ENCODE peak calls at places on chromosome 22, in eight cellular contexts. One of them, this sample, is unnamed.

GRCh38 chr22:39090426-39091064 is 6.5 kb upstream of the APOBEC3H start:
- DNase-seq in mucosa of gallbladder: peak; percentile 34
- DNase-seq in NCI-H69: no peak
- DNase-seq in GF-D8: no peak
- DNase-seq in activated T-helper 1 cell treated with anti-CD3 and anti-CD28 coated beads, Interleukin-12 subunit alpha, Interleukin-12 subunit beta, Interleukin-2, Interleukin-4 antibody, amounts not matched to agents 30 ng/mL and 10 ng/mL and 1 ng/mL, durations not matched to agents 14 hours and 24 hours and 36 hours: peak; percentile 81
- DNase-seq in memory B cell: no peak
- DNase-seq in colonic mucosa: no peak
- DNase-seq in GM04503: no peak
- DNase-seq in this sample: no peak

GRCh38 chr22:47275479-47276218 is 513.2 kb downstream of the TBC1D22A start:
- DNase-seq in GF-D8: no peak
- DNase-seq in NCI-H69: peak; percentile 23
- DNase-seq in colonic mucosa: no peak
- DNase-seq in mucosa of gallbladder: no peak
- DNase-seq in memory B cell: no peak
- DNase-seq in GM04503: no peak
- DNase-seq in activated T-helper 1 cell treated with anti-CD3 and anti-CD28 coated beads, Interleukin-12 subunit alpha, Interleukin-12 subunit beta, Interleukin-2, Interleukin-4 antibody, amounts not matched to agents 30 ng/mL and 10 ng/mL and 1 ng/mL, durations not matched to agents 14 hours and 24 hours and 36 hours: no peak
- DNase-seq in this sample: no peak

GRCh38 chr22:23156286-23156685 is 11.0 kb downstream of the RAB36 start:
- DNase-seq in GM04503: no peak
- DNase-seq in NCI-H69: peak; percentile 31
- DNase-seq in mucosa of gallbladder: no peak
- DNase-seq in colonic mucosa: no peak
- DNase-seq in GF-D8: no peak
- DNase-seq in memory B cell: no peak
- DNase-seq in activated T-helper 1 cell treated with anti-CD3 and anti-CD28 coated beads, Interleukin-12 subunit alpha, Interleukin-12 subunit beta, Interleukin-2, Interleukin-4 antibody, amounts not matched to agents 30 ng/mL and 10 ng/mL and 1 ng/mL, durations not matched to agents 14 hours and 24 hours and 36 hours: no peak
- DNase-seq in this sample: no peak

GRCh38 chr22:19228174-19228573 is 49.6 kb upstream of the SLC25A1 start:
- DNase-seq in GM04503: no peak
- DNase-seq in mucosa of gallbladder: no peak
- DNase-seq in NCI-H69: no peak
- DNase-seq in colonic mucosa: no peak
- DNase-seq in GF-D8: no peak
- DNase-seq in activated T-helper 1 cell treated with anti-CD3 and anti-CD28 coated beads, Interleukin-12 subunit alpha, Interleukin-12 subunit beta, Interleukin-2, Interleukin-4 antibody, amounts not matched to agents 30 ng/mL and 10 ng/mL and 1 ng/mL, durations not matched to agents 14 hours and 24 hours and 36 hours: no peak
- DNase-seq in memory B cell: no peak
- DNase-seq in this sample: no peak

GRCh38 chr22:29456211-29456671 is 17.9 kb downstream of the RFPL1 start:
- DNase-seq in colonic mucosa: no peak
- DNase-seq in mucosa of gallbladder: no peak
- DNase-seq in NCI-H69: no peak
- DNase-seq in GF-D8: no peak
- DNase-seq in GM04503: no peak
- DNase-seq in memory B cell: no peak
- DNase-seq in activated T-helper 1 cell treated with anti-CD3 and anti-CD28 coated beads, Interleukin-12 subunit alpha, Interleukin-12 subunit beta, Interleukin-2, Interleukin-4 antibody, amounts not matched to agents 30 ng/mL and 10 ng/mL and 1 ng/mL, durations not matched to agents 14 hours and 24 hours and 36 hours: no peak
- DNase-seq in this sample: no peak

GRCh38 chr22:36295247-36295646 is 42.3 kb downstream of the APOL1 start:
- DNase-seq in colonic mucosa: no peak
- DNase-seq in memory B cell: no peak
- DNase-seq in GF-D8: no peak
- DNase-seq in NCI-H69: no peak
- DNase-seq in activated T-helper 1 cell treated with anti-CD3 and anti-CD28 coated beads, Interleukin-12 subunit alpha, Interleukin-12 subunit beta, Interleukin-2, Interleukin-4 antibody, amounts not matched to agents 30 ng/mL and 10 ng/mL and 1 ng/mL, durations not matched to agents 14 hours and 24 hours and 36 hours: no peak
- DNase-seq in GM04503: no peak
- DNase-seq in mucosa of gallbladder: no peak
- DNase-seq in this sample: no peak

GRCh38 chr22:50603511-50604255 is 3.1 kb downstream of the MAPK8IP2 start:
- DNase-seq in activated T-helper 1 cell treated with anti-CD3 and anti-CD28 coated beads, Interleukin-12 subunit alpha, Interleukin-12 subunit beta, Interleukin-2, Interleukin-4 antibody, amounts not matched to agents 30 ng/mL and 10 ng/mL and 1 ng/mL, durations not matched to agents 14 hours and 24 hours and 36 hours: no peak
- DNase-seq in colonic mucosa: no peak
- DNase-seq in GM04503: no peak
- DNase-seq in mucosa of gallbladder: no peak
- DNase-seq in NCI-H69: no peak
- DNase-seq in GF-D8: no peak
- DNase-seq in memory B cell: no peak
- DNase-seq in this sample: no peak

GRCh38 chr22:46779651-46780050 is 17.2 kb downstream of the TBC1D22A start:
- DNase-seq in activated T-helper 1 cell treated with anti-CD3 and anti-CD28 coated beads, Interleukin-12 subunit alpha, Interleukin-12 subunit beta, Interleukin-2, Interleukin-4 antibody, amounts not matched to agents 30 ng/mL and 10 ng/mL and 1 ng/mL, durations not matched to agents 14 hours and 24 hours and 36 hours: no peak
- DNase-seq in GM04503: no peak
- DNase-seq in GF-D8: no peak
- DNase-seq in colonic mucosa: no peak
- DNase-seq in memory B cell: no peak
- DNase-seq in NCI-H69: no peak
- DNase-seq in mucosa of gallbladder: no peak
- DNase-seq in this sample: no peak

GRCh38 chr22:35900483-35901168 is 128.0 kb downstream of the RBFOX2 start:
- DNase-seq in colonic mucosa: no peak
- DNase-seq in memory B cell: no peak
- DNase-seq in mucosa of gallbladder: no peak
- DNase-seq in NCI-H69: peak; percentile 45
- DNase-seq in GM04503: no peak
- DNase-seq in GF-D8: no peak
- DNase-seq in activated T-helper 1 cell treated with anti-CD3 and anti-CD28 coated beads, Interleukin-12 subunit alpha, Interleukin-12 subunit beta, Interleukin-2, Interleukin-4 antibody, amounts not matched to agents 30 ng/mL and 10 ng/mL and 1 ng/mL, durations not matched to agents 14 hours and 24 hours and 36 hours: no peak
- DNase-seq in this sample: no peak

GRCh38 chr22:20957691-20958440 is 9.2 kb upstream of the AIFM3 start:
- DNase-seq in GM04503: no peak
- DNase-seq in GF-D8: peak; percentile 4
- DNase-seq in memory B cell: no peak
- DNase-seq in NCI-H69: no peak
- DNase-seq in mucosa of gallbladder: no peak
- DNase-seq in colonic mucosa: peak; percentile 79
- DNase-seq in activated T-helper 1 cell treated with anti-CD3 and anti-CD28 coated beads, Interleukin-12 subunit alpha, Interleukin-12 subunit beta, Interleukin-2, Interleukin-4 antibody, amounts not matched to agents 30 ng/mL and 10 ng/mL and 1 ng/mL, durations not matched to agents 14 hours and 24 hours and 36 hours: no peak
- DNase-seq in this sample: no peak

GRCh38 chr22:19448076-19448607 is 631 bp upstream of the C22orf39 start:
- DNase-seq in GM04503: no peak
- DNase-seq in GF-D8: no peak
- DNase-seq in activated T-helper 1 cell treated with anti-CD3 and anti-CD28 coated beads, Interleukin-12 subunit alpha, Interleukin-12 subunit beta, Interleukin-2, Interleukin-4 antibody, amounts not matched to agents 30 ng/mL and 10 ng/mL and 1 ng/mL, durations not matched to agents 14 hours and 24 hours and 36 hours: no peak
- DNase-seq in colonic mucosa: peak; percentile 52
- DNase-seq in memory B cell: peak; percentile 69
- DNase-seq in NCI-H69: peak; percentile 97
- DNase-seq in mucosa of gallbladder: peak; percentile 30
- DNase-seq in this sample: no peak

GRCh38 chr22:43236401-43237166 is 49.6 kb upstream of the TTLL12 start:
- DNase-seq in NCI-H69: no peak
- DNase-seq in mucosa of gallbladder: peak; percentile 36
- DNase-seq in GF-D8: no peak
- DNase-seq in memory B cell: no peak
- DNase-seq in GM04503: no peak
- DNase-seq in activated T-helper 1 cell treated with anti-CD3 and anti-CD28 coated beads, Interleukin-12 subunit alpha, Interleukin-12 subunit beta, Interleukin-2, Interleukin-4 antibody, amounts not matched to agents 30 ng/mL and 10 ng/mL and 1 ng/mL, durations not matched to agents 14 hours and 24 hours and 36 hours: no peak
- DNase-seq in colonic mucosa: no peak
- DNase-seq in this sample: no peak

GRCh38 chr22:49141761-49142160 is 685.9 kb downstream of the BRD1 start:
- DNase-seq in activated T-helper 1 cell treated with anti-CD3 and anti-CD28 coated beads, Interleukin-12 subunit alpha, Interleukin-12 subunit beta, Interleukin-2, Interleukin-4 antibody, amounts not matched to agents 30 ng/mL and 10 ng/mL and 1 ng/mL, durations not matched to agents 14 hours and 24 hours and 36 hours: no peak
- DNase-seq in GF-D8: no peak
- DNase-seq in colonic mucosa: no peak
- DNase-seq in NCI-H69: no peak
- DNase-seq in mucosa of gallbladder: no peak
- DNase-seq in GM04503: no peak
- DNase-seq in memory B cell: no peak
- DNase-seq in this sample: no peak

GRCh38 chr22:23683545-23683944 is 7.3 kb upstream of the RGL4 start:
- DNase-seq in NCI-H69: no peak
- DNase-seq in colonic mucosa: no peak
- DNase-seq in GF-D8: no peak
- DNase-seq in mucosa of gallbladder: no peak
- DNase-seq in activated T-helper 1 cell treated with anti-CD3 and anti-CD28 coated beads, Interleukin-12 subunit alpha, Interleukin-12 subunit beta, Interleukin-2, Interleukin-4 antibody, amounts not matched to agents 30 ng/mL and 10 ng/mL and 1 ng/mL, durations not matched to agents 14 hours and 24 hours and 36 hours: no peak
- DNase-seq in memory B cell: no peak
- DNase-seq in GM04503: no peak
- DNase-seq in this sample: no peak

GRCh38 chr22:50470491-50470890 is 4.3 kb downstream of the SBF1 start:
- DNase-seq in activated T-helper 1 cell treated with anti-CD3 and anti-CD28 coated beads, Interleukin-12 subunit alpha, Interleukin-12 subunit beta, Interleukin-2, Interleukin-4 antibody, amounts not matched to agents 30 ng/mL and 10 ng/mL and 1 ng/mL, durations not matched to agents 14 hours and 24 hours and 36 hours: no peak
- DNase-seq in GF-D8: no peak
- DNase-seq in colonic mucosa: peak; percentile 71
- DNase-seq in GM04503: no peak
- DNase-seq in NCI-H69: peak; percentile 42
- DNase-seq in mucosa of gallbladder: no peak
- DNase-seq in memory B cell: no peak
- DNase-seq in this sample: no peak

GRCh38 chr22:32123657-32124056 is 35.4 kb downstream of the C22orf42 start:
- DNase-seq in GM04503: no peak
- DNase-seq in memory B cell: no peak
- DNase-seq in GF-D8: no peak
- DNase-seq in colonic mucosa: no peak
- DNase-seq in mucosa of gallbladder: no peak
- DNase-seq in NCI-H69: no peak
- DNase-seq in activated T-helper 1 cell treated with anti-CD3 and anti-CD28 coated beads, Interleukin-12 subunit alpha, Interleukin-12 subunit beta, Interleukin-2, Interleukin-4 antibody, amounts not matched to agents 30 ng/mL and 10 ng/mL and 1 ng/mL, durations not matched to agents 14 hours and 24 hours and 36 hours: no peak
- DNase-seq in this sample: no peak

GRCh38 chr22:40648386-40648785 is 11.9 kb upstream of the MRTFA start:
- DNase-seq in mucosa of gallbladder: no peak
- DNase-seq in memory B cell: no peak
- DNase-seq in GF-D8: no peak
- DNase-seq in GM04503: no peak
- DNase-seq in NCI-H69: no peak
- DNase-seq in colonic mucosa: no peak
- DNase-seq in activated T-helper 1 cell treated with anti-CD3 and anti-CD28 coated beads, Interleukin-12 subunit alpha, Interleukin-12 subunit beta, Interleukin-2, Interleukin-4 antibody, amounts not matched to agents 30 ng/mL and 10 ng/mL and 1 ng/mL, durations not matched to agents 14 hours and 24 hours and 36 hours: no peak
- DNase-seq in this sample: no peak

GRCh38 chr22:30857103-30857502 is 111.5 kb downstream of the MORC2 start:
- DNase-seq in memory B cell: no peak
- DNase-seq in activated T-helper 1 cell treated with anti-CD3 and anti-CD28 coated beads, Interleukin-12 subunit alpha, Interleukin-12 subunit beta, Interleukin-2, Interleukin-4 antibody, amounts not matched to agents 30 ng/mL and 10 ng/mL and 1 ng/mL, durations not matched to agents 14 hours and 24 hours and 36 hours: no peak
- DNase-seq in mucosa of gallbladder: no peak
- DNase-seq in colonic mucosa: peak; percentile 9
- DNase-seq in NCI-H69: no peak
- DNase-seq in GM04503: no peak
- DNase-seq in GF-D8: no peak
- DNase-seq in this sample: no peak

GRCh38 chr22:20988573-20989322 is 6.7 kb downstream of the LZTR1 start:
- DNase-seq in NCI-H69: no peak
- DNase-seq in activated T-helper 1 cell treated with anti-CD3 and anti-CD28 coated beads, Interleukin-12 subunit alpha, Interleukin-12 subunit beta, Interleukin-2, Interleukin-4 antibody, amounts not matched to agents 30 ng/mL and 10 ng/mL and 1 ng/mL, durations not matched to agents 14 hours and 24 hours and 36 hours: no peak
- DNase-seq in GF-D8: no peak
- DNase-seq in memory B cell: no peak
- DNase-seq in mucosa of gallbladder: no peak
- DNase-seq in colonic mucosa: no peak
- DNase-seq in GM04503: no peak
- DNase-seq in this sample: no peak

GRCh38 chr22:46381142-46381541 is 45.6 kb downstream of the TRMU start:
- DNase-seq in GF-D8: no peak
- DNase-seq in activated T-helper 1 cell treated with anti-CD3 and anti-CD28 coated beads, Interleukin-12 subunit alpha, Interleukin-12 subunit beta, Interleukin-2, Interleukin-4 antibody, amounts not matched to agents 30 ng/mL and 10 ng/mL and 1 ng/mL, durations not matched to agents 14 hours and 24 hours and 36 hours: no peak
- DNase-seq in memory B cell: no peak
- DNase-seq in NCI-H69: no peak
- DNase-seq in GM04503: no peak
- DNase-seq in colonic mucosa: peak; percentile 59
- DNase-seq in mucosa of gallbladder: no peak
- DNase-seq in this sample: no peak

GRCh38 chr22:32823024-32823730 is 21.7 kb downstream of the TIMP3 start:
- DNase-seq in activated T-helper 1 cell treated with anti-CD3 and anti-CD28 coated beads, Interleukin-12 subunit alpha, Interleukin-12 subunit beta, Interleukin-2, Interleukin-4 antibody, amounts not matched to agents 30 ng/mL and 10 ng/mL and 1 ng/mL, durations not matched to agents 14 hours and 24 hours and 36 hours: no peak
- DNase-seq in memory B cell: no peak
- DNase-seq in GF-D8: no peak
- DNase-seq in GM04503: no peak
- DNase-seq in colonic mucosa: peak; percentile 48
- DNase-seq in mucosa of gallbladder: no peak
- DNase-seq in NCI-H69: peak; percentile 48
- DNase-seq in this sample: no peak

GRCh38 chr22:38936562-38936961 is 20.8 kb upstream of the APOBEC3A start:
- DNase-seq in activated T-helper 1 cell treated with anti-CD3 and anti-CD28 coated beads, Interleukin-12 subunit alpha, Interleukin-12 subunit beta, Interleukin-2, Interleukin-4 antibody, amounts not matched to agents 30 ng/mL and 10 ng/mL and 1 ng/mL, durations not matched to agents 14 hours and 24 hours and 36 hours: no peak
- DNase-seq in NCI-H69: no peak
- DNase-seq in GF-D8: no peak
- DNase-seq in GM04503: no peak
- DNase-seq in colonic mucosa: no peak
- DNase-seq in memory B cell: no peak
- DNase-seq in mucosa of gallbladder: no peak
- DNase-seq in this sample: no peak

GRCh38 chr22:22593964-22594656 is 35.0 kb upstream of the PRAME start:
- DNase-seq in colonic mucosa: peak; percentile 32
- DNase-seq in NCI-H69: peak; percentile 67
- DNase-seq in GF-D8: no peak
- DNase-seq in activated T-helper 1 cell treated with anti-CD3 and anti-CD28 coated beads, Interleukin-12 subunit alpha, Interleukin-12 subunit beta, Interleukin-2, Interleukin-4 antibody, amounts not matched to agents 30 ng/mL and 10 ng/mL and 1 ng/mL, durations not matched to agents 14 hours and 24 hours and 36 hours: peak; percentile 25
- DNase-seq in memory B cell: peak; percentile 54
- DNase-seq in mucosa of gallbladder: peak; percentile 49
- DNase-seq in GM04503: no peak
- DNase-seq in this sample: no peak

GRCh38 chr22:50326225-50326958 is 420 bp downstream of the DENND6B start:
- DNase-seq in NCI-H69: no peak
- DNase-seq in memory B cell: no peak
- DNase-seq in GF-D8: no peak
- DNase-seq in activated T-helper 1 cell treated with anti-CD3 and anti-CD28 coated beads, Interleukin-12 subunit alpha, Interleukin-12 subunit beta, Interleukin-2, Interleukin-4 antibody, amounts not matched to agents 30 ng/mL and 10 ng/mL and 1 ng/mL, durations not matched to agents 14 hours and 24 hours and 36 hours: no peak
- DNase-seq in GM04503: no peak
- DNase-seq in colonic mucosa: no peak
- DNase-seq in mucosa of gallbladder: no peak
- DNase-seq in this sample: no peak

GRCh38 chr22:20090730-20091240 is 10.7 kb downstream of the DGCR8 start:
- DNase-seq in NCI-H69: no peak
- DNase-seq in memory B cell: no peak
- DNase-seq in GM04503: no peak
- DNase-seq in colonic mucosa: no peak
- DNase-seq in activated T-helper 1 cell treated with anti-CD3 and anti-CD28 coated beads, Interleukin-12 subunit alpha, Interleukin-12 subunit beta, Interleukin-2, Interleukin-4 antibody, amounts not matched to agents 30 ng/mL and 10 ng/mL and 1 ng/mL, durations not matched to agents 14 hours and 24 hours and 36 hours: no peak
- DNase-seq in mucosa of gallbladder: no peak
- DNase-seq in GF-D8: no peak
- DNase-seq in this sample: no peak

GRCh38 chr22:29199702-29200400 is 5.8 kb upstream of the EMID1 start:
- DNase-seq in memory B cell: no peak
- DNase-seq in GF-D8: no peak
- DNase-seq in NCI-H69: no peak
- DNase-seq in GM04503: no peak
- DNase-seq in mucosa of gallbladder: no peak
- DNase-seq in activated T-helper 1 cell treated with anti-CD3 and anti-CD28 coated beads, Interleukin-12 subunit alpha, Interleukin-12 subunit beta, Interleukin-2, Interleukin-4 antibody, amounts not matched to agents 30 ng/mL and 10 ng/mL and 1 ng/mL, durations not matched to agents 14 hours and 24 hours and 36 hours: no peak
- DNase-seq in colonic mucosa: no peak
- DNase-seq in this sample: no peak

GRCh38 chr22:40506762-40507161 is 129.8 kb downstream of the MRTFA start:
- DNase-seq in GF-D8: no peak
- DNase-seq in GM04503: no peak
- DNase-seq in memory B cell: no peak
- DNase-seq in mucosa of gallbladder: no peak
- DNase-seq in activated T-helper 1 cell treated with anti-CD3 and anti-CD28 coated beads, Interleukin-12 subunit alpha, Interleukin-12 subunit beta, Interleukin-2, Interleukin-4 antibody, amounts not matched to agents 30 ng/mL and 10 ng/mL and 1 ng/mL, durations not matched to agents 14 hours and 24 hours and 36 hours: no peak
- DNase-seq in NCI-H69: no peak
- DNase-seq in colonic mucosa: no peak
- DNase-seq in this sample: no peak

This sample was measured in HS-5.